ENCODE peak calls at places on chromosomes 16 and 17, in ten cellular contexts. P, G, D, A, H, C, I, U, F and R are unnamed samples.

GRCh38 chr17:77527836-77528505 is 387.2 kb downstream of the SEC14L1 start:
- DNase-seq in P (no peak), G (no peak), D (no peak), A (no peak), H (no peak), C (no peak), I (no peak), U (peak; percentile 36), F (no peak), R (no peak)

GRCh38 chr17:66466933-66467367 is 164.5 kb downstream of the PRKCA start:
- DNase-seq in P (peak; percentile 100), G (peak; percentile 96), D (no peak), A (peak; percentile 73), H (no peak), C (no peak), I (no peak), U (no peak), F (no peak), R (no peak)

GRCh38 chr16:9791566-9791965 is 390.7 kb downstream of the GRIN2A start:
- DNase-seq in P (no peak), G (no peak), D (no peak), A (no peak), H (no peak), C (no peak), I (no peak), U (no peak), F (no peak), R (no peak)

GRCh38 chr16:4987250-4987579 is 29.1 kb downstream of the SEC14L5 start:
- DNase-seq in P (no peak), G (no peak), D (no peak), A (no peak), H (no peak), C (no peak), I (no peak), U (no peak), F (no peak), R (no peak)

GRCh38 chr17:82204831-82205719 is 7.6 kb downstream of the CCDC57 start:
- DNase-seq in P (peak; percentile 85), G (no peak), D (no peak), A (peak; percentile 40), H (no peak), C (no peak), I (no peak), U (no peak), F (no peak), R (no peak)

GRCh38 chr17:38864636-38865398 is 5.0 kb upstream of the LASP1 start:
- DNase-seq in P (peak; percentile 69), G (no peak), D (no peak), A (no peak), H (no peak), C (no peak), I (no peak), U (no peak), F (no peak), R (no peak)

GRCh38 chr16:24075929-24076716 is 180.0 kb upstream of the CACNG3 start:
- DNase-seq in P (no peak), G (no peak), D (no peak), A (no peak), H (no peak), C (no peak), I (no peak), U (no peak), F (no peak), R (no peak)

GRCh38 chr16:89312194-89312593 is 94.7 kb downstream of the ZNF778 start:
- DNase-seq in P (no peak), G (no peak), D (no peak), A (no peak), H (no peak), C (no peak), I (no peak), U (no peak), F (no peak), R (no peak)

GRCh38 chr17:48293319-48294192 is 136.5 kb downstream of the SKAP1 start:
- DNase-seq in P (peak; percentile 34), G (no peak), D (no peak), A (no peak), H (no peak), C (no peak), I (no peak), U (no peak), F (no peak), R (no peak)

GRCh38 chr16:10088380-10088793 is 93.8 kb downstream of the GRIN2A start:
- DNase-seq in P (no peak), G (no peak), D (no peak), A (no peak), H (no peak), C (peak; percentile 23), I (peak; percentile 78), U (no peak), F (no peak), R (no peak)

GRCh38 chr17:19453296-19453695 is 42.3 kb downstream of the RNF112 start:
- DNase-seq in P (no peak), G (no peak), D (no peak), A (no peak), H (no peak), C (no peak), I (no peak), U (no peak), F (no peak), R (no peak)

GRCh38 chr17:63842173-63842539 is 329 bp downstream of the SMARCD2 start:
- DNase-seq in P (no peak), G (no peak), D (no peak), A (no peak), H (no peak), C (peak; percentile 38), I (peak; percentile 86), U (no peak), F (no peak), R (peak; percentile 40)

GRCh38 chr16:87350681-87351319 is 32.8 kb downstream of the FBXO31 start:
- DNase-seq in P (no peak), G (no peak), D (no peak), A (no peak), H (no peak), C (no peak), I (no peak), U (no peak), F (no peak), R (no peak)

GRCh38 chr17:7717756-7718350 is 309 bp downstream of the DNAH2 start:
- DNase-seq in P (peak; percentile 52), G (no peak), D (no peak), A (no peak), H (no peak), C (no peak), I (peak; percentile 63), U (no peak), F (no peak), R (no peak)

GRCh38 chr17:45170976-45171337 is 9.3 kb downstream of the HEXIM2 start:
- DNase-seq in P (peak; percentile 76), G (no peak), D (no peak), A (peak; percentile 90), H (no peak), C (peak; percentile 90), I (peak; percentile 82), U (peak; percentile 82), F (no peak), R (no peak)

GRCh38 chr17:31724026-31724425 is 135.0 kb downstream of the COPRS start:
- DNase-seq in P (peak; percentile 90), G (no peak), D (no peak), A (peak; percentile 12), H (no peak), C (no peak), I (no peak), U (no peak), F (no peak), R (no peak)

GRCh38 chr16:14056970-14057369 is 14.1 kb upstream of the MRTFB start:
- DNase-seq in P (peak; percentile 23), G (no peak), D (no peak), A (no peak), H (no peak), C (no peak), I (no peak), U (no peak), F (no peak), R (no peak)

GRCh38 chr16:86642084-86642483 is 63.7 kb downstream of the FOXL1 start:
- DNase-seq in P (no peak), G (no peak), D (no peak), A (no peak), H (no peak), C (no peak), I (no peak), U (no peak), F (no peak), R (no peak)

GRCh38 chr16:19524356-19524865 is 669 bp downstream of the CCP110 start:
- DNase-seq in P (peak; percentile 2), G (no peak), D (no peak), A (no peak), H (no peak), C (no peak), I (no peak), U (no peak), F (no peak), R (no peak)

GRCh38 chr17:49990921-49991320 is 4.1 kb downstream of the DLX3 start:
- DNase-seq in P (no peak), G (no peak), D (no peak), A (no peak), H (no peak), C (no peak), I (peak; percentile 40), U (peak; percentile 29), F (no peak), R (no peak)

GRCh38 chr17:78637146-78637545 is 60.0 kb upstream of the DNAH17 start:
- DNase-seq in P (no peak), G (no peak), D (no peak), A (no peak), H (no peak), C (no peak), I (no peak), U (no peak), F (no peak), R (no peak)

GRCh38 chr16:13935408-13935807 is 15.5 kb downstream of the ERCC4 start:
- DNase-seq in P (no peak), G (no peak), D (no peak), A (no peak), H (peak; percentile 58), C (no peak), I (no peak), U (no peak), F (no peak), R (peak; percentile 79)